ENCODE peak calls at places on chromosome 10, in four cellular contexts. F, G, R and S are unnamed samples.

GRCh38 chr10:8054243-8054497 is 318 bp upstream of the GATA3 start:
- DNase-seq in F (no peak), G (peak), R (peak), S (no peak)

GRCh38 chr10:45471531-45472310 is 97.7 kb downstream of the ALOX5 start:
- DNase-seq in R (no peak), F (no peak), G (no peak), S (no peak)

GRCh38 chr10:31940839-31941653 is 12.4 kb upstream of the ARHGAP12 start:
- DNase-seq in G (peak), R (no peak), F (no peak), S (no peak)

GRCh38 chr10:32983333-32983909 is 25.4 kb upstream of the ITGB1 start:
- DNase-seq in G (peak), F (no peak), R (no peak), S (no peak)

GRCh38 chr10:75395171-75395954 is 6.2 kb downstream of the ZNF503 start:
- DNase-seq in G (peak), F (peak), R (no peak), S (peak)

GRCh38 chr10:114486938-114487814 is 82.9 kb upstream of the AFAP1L2 start:
- DNase-seq in F (no peak), R (no peak), G (no peak), S (no peak)

GRCh38 chr10:33333260-33334169 is 952 bp downstream of the NRP1 start:
- DNase-seq in G (no peak), R (no peak), F (peak), S (no peak)

GRCh38 chr10:34444223-34445183 is 370.6 kb downstream of the PARD3 start:
- DNase-seq in G (peak), R (no peak), F (no peak), S (no peak)

GRCh38 chr10:26516540-26517101 is 78.5 kb downstream of the APBB1IP start:
- DNase-seq in R (no peak), G (peak), F (no peak), S (no peak)

GRCh38 chr10:77974396-77975074 is 48.0 kb upstream of the DLG5 start:
- DNase-seq in R (no peak), F (no peak), G (peak), S (no peak)

GRCh38 chr10:43204943-43205671 is 61.8 kb downstream of the RASGEF1A start:
- DNase-seq in G (peak), F (peak), R (peak), S (peak)

GRCh38 chr10:75312440-75312839 is 76.7 kb upstream of the COMTD1 start:
- DNase-seq in G (no peak), F (no peak), R (no peak), S (no peak)

GRCh38 chr10:87760195-87760905 is 57.7 kb downstream of the ATAD1 start:
- DNase-seq in R (no peak), G (no peak), F (no peak), S (no peak)

GRCh38 chr10:101441539-101442455 is 87.8 kb downstream of the BTRC start:
- DNase-seq in R (no peak), F (peak), G (peak), S (no peak)

GRCh38 chr10:96656839-96657238 is 63.5 kb downstream of the PIK3AP1 start:
- DNase-seq in F (no peak), R (no peak), G (no peak), S (no peak)

GRCh38 chr10:35584946-35585345 is 20.2 kb upstream of the GJD4 start:
- DNase-seq in F (no peak), G (no peak), R (no peak), S (no peak)

GRCh38 chr10:95819620-95820329 is 63.8 kb downstream of the ENTPD1 start:
- DNase-seq in G (peak), R (no peak), F (no peak), S (no peak)

GRCh38 chr10:45660876-45661411 is 11.6 kb downstream of the ZFAND4 start:
- DNase-seq in F (no peak), R (no peak), G (no peak), S (no peak)

GRCh38 chr10:84659027-84659426 is 330.6 kb downstream of the CCSER2 start:
- DNase-seq in R (no peak), F (no peak), G (no peak), S (no peak)

GRCh38 chr10:120327671-120328070 is 129.4 kb upstream of the PLPP4 start:
- DNase-seq in R (no peak), F (no peak), G (no peak), S (no peak)

DNA sequence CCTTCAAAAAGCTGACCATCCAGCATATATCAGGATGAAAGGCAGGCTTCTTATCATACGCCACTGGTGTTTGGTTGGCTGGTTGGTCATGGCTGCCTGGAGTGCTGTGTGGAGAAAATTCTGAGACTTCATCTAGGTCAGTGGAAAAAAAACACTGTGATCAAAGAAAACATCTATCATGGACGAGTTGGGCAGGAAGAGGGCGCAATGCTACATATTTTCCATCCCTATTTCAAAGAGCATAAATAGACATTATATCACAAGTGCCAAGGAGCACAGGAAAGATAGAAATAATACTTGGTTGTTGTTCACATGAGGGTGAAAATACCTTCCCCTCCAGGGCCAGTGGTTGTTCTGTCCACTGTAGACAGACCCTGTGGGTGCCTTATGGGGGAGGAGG is 128.4 kb upstream of the PLPP4 start:
- DNase-seq in R (no peak), G (no peak), F (no peak), S (no peak)
- TF ChIP-seq CTCF in R (no peak), G (no peak), F (no peak), S (no peak)

DNA sequence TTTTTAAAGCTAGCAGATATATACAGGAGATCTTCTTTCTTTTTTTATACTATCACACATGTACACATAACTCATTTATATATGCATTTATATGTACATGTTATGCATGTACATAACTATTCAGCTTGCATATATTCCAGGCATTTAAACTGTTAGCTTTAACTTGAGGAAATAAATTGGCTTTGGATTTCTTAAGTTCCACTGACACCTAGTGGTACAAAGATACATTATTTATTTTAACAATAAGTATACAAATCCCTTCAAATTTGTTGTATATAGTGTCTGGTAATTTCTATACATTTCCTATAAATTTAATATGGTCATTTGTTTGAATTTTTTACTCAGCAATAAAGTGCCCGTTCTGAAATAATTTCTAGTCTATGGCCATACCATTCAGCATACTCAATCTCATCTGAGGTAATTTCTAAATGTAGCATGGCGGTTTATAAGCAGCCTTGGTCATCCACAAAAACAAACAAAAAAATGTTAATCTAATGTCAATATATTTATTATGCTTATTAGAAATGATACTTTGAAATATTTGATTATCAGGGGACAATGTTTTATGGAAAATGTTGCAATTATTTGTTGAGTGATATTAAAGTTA is 11.6 kb downstream of the ZDHHC6 start:
- DNase-seq in R (no peak), G (peak), F (no peak), S (no peak)
- TF ChIP-seq CTCF in R (peak), G (peak), F (peak), S (peak)

GRCh38 chr10:121831237-121831636 is 96.6 kb downstream of the ATE1 start:
- DNase-seq in R (no peak), G (no peak), F (no peak), S (no peak)

GRCh38 chr10:121832647-121833046 is 95.2 kb downstream of the ATE1 start:
- DNase-seq in R (no peak), F (no peak), G (no peak), S (no peak)

GRCh38 chr10:121831777-121832176 is 96.1 kb downstream of the ATE1 start:
- DNase-seq in G (peak), F (no peak), R (no peak), S (no peak)

GRCh38 chr10:121835376-121835775 is 92.5 kb downstream of the ATE1 start:
- DNase-seq in F (no peak), R (no peak), G (no peak), S (no peak)

GRCh38 chr10:121833387-121833786 is 94.4 kb downstream of the ATE1 start:
- DNase-seq in R (no peak), G (peak), F (no peak), S (no peak)
- TF ChIP-seq CTCF in R (no peak), G (no peak), F (no peak), S (no peak)

DNA sequence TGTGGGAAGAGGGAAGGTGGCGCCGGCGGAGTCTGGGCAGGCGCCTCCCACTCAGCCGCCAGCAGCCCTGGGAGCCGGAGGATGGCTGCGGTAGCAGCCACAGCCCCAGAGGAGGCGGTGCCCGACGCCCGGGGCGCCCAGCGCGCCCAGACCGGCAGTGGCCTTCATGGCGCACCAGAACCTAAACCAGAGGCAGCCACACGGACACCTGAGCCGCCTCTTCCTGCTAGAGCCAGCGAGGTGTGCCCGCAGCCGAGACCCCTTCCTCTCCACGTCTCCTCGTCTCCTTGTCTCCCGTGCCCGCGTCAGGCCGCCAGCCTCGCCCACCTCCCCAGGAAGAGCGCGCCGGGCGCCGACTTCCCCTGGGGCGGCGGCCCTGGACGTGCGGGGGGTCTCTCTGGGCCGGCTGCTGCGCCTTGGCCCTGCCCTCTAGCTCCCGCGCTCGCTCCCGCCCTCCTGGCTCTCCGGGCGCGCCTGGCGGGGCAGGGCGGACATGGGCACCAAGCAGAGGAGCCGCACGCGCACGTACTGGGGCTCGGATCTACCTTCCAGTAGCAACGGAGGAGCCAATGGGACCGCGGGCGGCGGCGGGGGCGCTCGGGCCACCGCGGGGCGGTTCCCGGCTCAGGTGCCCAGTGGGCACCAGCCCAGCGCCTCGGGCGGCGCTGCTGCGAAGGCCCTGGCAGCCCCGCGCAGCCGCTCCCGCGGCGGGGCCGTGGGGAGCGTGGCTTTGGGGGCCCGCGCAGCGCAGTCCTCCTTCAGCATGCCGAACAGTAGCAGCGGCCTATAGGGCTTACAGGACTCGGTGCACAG is 33.0 kb upstream of the SFTPD start:
- DNase-seq in R (no peak), F (peak), G (peak), S (peak)
- TF ChIP-seq CTCF in R (no peak), F (no peak), G (no peak), S (no peak)

GRCh38 chr10:70956029-70956759 is 67.8 kb upstream of the PCBD1 start:
- DNase-seq in G (no peak), R (no peak), F (no peak), S (no peak)
- TF ChIP-seq CTCF in G (no peak), R (no peak), F (no peak), S (peak)

DNA sequence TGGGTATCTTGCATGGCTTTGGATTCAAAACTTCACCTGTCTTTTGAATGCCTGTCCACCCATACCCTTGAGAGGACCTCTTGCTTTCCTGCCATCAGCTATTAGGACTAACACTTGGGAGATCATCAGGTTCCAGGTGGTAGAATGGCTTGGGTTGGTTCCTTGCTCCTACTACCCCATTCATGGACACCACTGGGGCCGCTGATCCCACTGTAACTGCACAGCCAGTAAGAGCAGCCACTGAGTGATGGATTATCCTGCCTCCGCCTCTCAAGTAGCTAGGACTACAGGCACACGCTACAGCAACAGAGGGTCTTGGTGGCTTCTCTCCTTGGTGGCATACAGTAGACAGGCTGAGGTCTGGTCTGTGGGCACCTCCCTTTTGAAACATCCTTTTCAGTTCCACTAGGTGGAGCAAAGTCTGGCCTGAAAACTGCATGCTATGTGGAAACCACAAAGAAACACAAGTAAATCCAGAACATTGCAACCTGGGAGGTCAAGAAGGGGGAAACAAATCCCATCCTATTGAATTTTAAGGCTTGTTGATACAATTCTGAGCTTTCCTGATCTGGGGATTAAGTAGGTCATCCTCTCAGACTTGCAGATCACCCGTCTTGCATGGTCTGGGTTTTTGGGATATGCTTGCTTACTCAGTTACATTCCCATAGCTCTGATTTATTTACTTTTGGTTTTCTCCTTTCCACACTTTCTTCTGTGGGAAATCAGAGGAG is 9.4 kb downstream of the WBP1L start:
- DNase-seq in F (peak), R (no peak), G (peak), S (no peak)
- TF ChIP-seq CTCF in F (peak), R (peak), G (peak), S (peak)

DNA sequence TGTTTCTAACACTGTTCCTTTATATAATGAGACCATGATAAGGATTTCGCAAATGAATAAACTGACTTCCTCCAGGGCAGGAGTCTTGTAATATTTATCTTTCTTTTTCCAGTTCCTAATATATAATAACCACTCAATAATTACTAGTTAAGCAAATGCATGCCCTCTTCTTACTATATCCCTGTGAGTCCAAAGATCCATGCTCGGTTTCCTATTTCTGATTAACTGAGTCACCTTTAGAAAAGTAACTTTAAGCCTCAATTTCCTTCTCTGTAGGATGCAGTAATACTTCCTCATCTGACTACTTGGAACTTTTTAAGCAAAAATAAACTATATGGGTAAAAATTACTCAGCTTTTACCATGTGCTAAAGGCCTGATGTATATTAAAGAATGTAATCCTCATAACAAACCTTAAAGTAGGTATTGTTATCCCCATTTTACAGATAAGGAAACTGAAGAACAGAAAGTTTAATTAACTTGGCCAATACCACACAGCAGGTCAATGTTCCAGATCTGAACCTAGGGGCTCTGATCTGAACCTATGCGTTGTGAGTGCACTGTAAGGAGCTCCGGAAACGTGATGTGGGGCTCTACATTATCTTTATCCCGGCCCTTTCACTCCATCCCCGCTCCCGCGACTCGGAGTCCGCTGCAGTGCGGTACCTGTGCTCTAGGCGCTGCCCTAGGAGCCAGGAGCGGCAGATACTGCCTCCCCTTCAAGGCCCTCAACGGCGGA is 463 bp downstream of the COX15 start:
- DNase-seq in R (no peak), F (no peak), G (no peak), S (no peak)
- TF ChIP-seq CTCF in R (no peak), F (no peak), G (peak), S (no peak)

DNA sequence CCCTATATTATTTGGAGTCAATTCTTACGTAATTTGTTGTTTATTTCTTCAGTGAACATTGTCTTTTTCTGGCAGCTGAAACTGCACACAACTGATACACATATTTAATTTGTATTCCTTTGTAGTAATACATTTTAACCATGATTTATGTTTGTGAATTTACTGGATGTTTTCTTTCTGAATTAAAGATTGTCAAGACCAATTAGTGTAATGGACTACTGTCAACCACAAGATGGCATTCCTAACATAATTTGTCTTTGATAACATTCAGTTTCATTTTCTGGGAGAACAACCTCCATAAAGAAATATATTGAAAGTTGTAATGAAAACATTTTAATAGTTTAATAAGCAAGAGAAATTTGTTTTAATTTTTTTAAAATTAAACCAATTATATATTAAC is 10.1 kb downstream of the THNSL1 start:
- DNase-seq in F (no peak), G (peak), R (no peak), S (no peak)
- TF ChIP-seq CTCF in F (no peak), G (peak), R (no peak), S (peak)

GRCh38 chr10:28095791-28096367 is 97.0 kb upstream of the ODAD2 start:
- DNase-seq in R (no peak), F (no peak), G (no peak), S (no peak)

GRCh38 chr10:28091913-28092312 is 93.0 kb upstream of the ODAD2 start:
- DNase-seq in G (no peak), R (no peak), F (no peak), S (no peak)

GRCh38 chr10:28094121-28094520 is 95.2 kb upstream of the ODAD2 start:
- DNase-seq in G (no peak), F (no peak), R (no peak), S (no peak)

GRCh38 chr10:28097633-28098032 is 98.8 kb upstream of the ODAD2 start:
- DNase-seq in R (no peak), G (no peak), F (no peak), S (no peak)
- TF ChIP-seq CTCF in R (no peak), G (no peak), F (no peak), S (peak)